ENCODE peak calls at places on chromosomes 13 and 19, in six cellular contexts. S, Y, O, P, H and R are unnamed samples.

GRCh38 chr19:12997225-12997966 is 2.1 kb downstream of the NFIX start:
- DNase-seq in S (no peak), Y (no peak), O (no peak), P (no peak), H (no peak), R (no peak)

GRCh38 chr19:15672580-15673175 is at the start of gene CYP4F12:
- DNase-seq in S (peak; percentile 35), Y (no peak), O (peak; percentile 43), P (no peak), H (no peak), R (no peak)

GRCh38 chr13:20489185-20489820 is 36.4 kb downstream of the CRYL1 start:
- DNase-seq in S (no peak), Y (no peak), O (no peak), P (no peak), H (no peak), R (no peak)

GRCh38 chr13:77893066-77893465 is 25.6 kb downstream of the EDNRB start:
- DNase-seq in S (no peak), Y (no peak), O (no peak), P (no peak), H (no peak), R (no peak)

GRCh38 chr13:82947121-82948077 is 934.9 kb downstream of the SLITRK1 start:
- DNase-seq in S (no peak), Y (no peak), O (no peak), P (peak; percentile 21), H (no peak), R (no peak)

GRCh38 chr19:35491838-35492360 is 1.6 kb upstream of the KRTDAP start:
- DNase-seq in S (no peak), Y (no peak), O (no peak), P (no peak), H (no peak), R (no peak)

GRCh38 chr19:49447485-49448431 is 3.9 kb downstream of the PIH1D1 start:
- DNase-seq in S (peak; percentile 20), Y (no peak), O (no peak), P (no peak), H (peak; percentile 17), R (no peak)

GRCh38 chr19:4318460-4318859 is 14.1 kb downstream of the FSD1 start:
- DNase-seq in S (no peak), Y (no peak), O (no peak), P (no peak), H (no peak), R (no peak)

GRCh38 chr13:98254541-98254940 is 77.5 kb upstream of the RNF113B start:
- DNase-seq in S (peak; percentile 49), Y (peak; percentile 61), O (no peak), P (no peak), H (no peak), R (no peak)

DNA sequence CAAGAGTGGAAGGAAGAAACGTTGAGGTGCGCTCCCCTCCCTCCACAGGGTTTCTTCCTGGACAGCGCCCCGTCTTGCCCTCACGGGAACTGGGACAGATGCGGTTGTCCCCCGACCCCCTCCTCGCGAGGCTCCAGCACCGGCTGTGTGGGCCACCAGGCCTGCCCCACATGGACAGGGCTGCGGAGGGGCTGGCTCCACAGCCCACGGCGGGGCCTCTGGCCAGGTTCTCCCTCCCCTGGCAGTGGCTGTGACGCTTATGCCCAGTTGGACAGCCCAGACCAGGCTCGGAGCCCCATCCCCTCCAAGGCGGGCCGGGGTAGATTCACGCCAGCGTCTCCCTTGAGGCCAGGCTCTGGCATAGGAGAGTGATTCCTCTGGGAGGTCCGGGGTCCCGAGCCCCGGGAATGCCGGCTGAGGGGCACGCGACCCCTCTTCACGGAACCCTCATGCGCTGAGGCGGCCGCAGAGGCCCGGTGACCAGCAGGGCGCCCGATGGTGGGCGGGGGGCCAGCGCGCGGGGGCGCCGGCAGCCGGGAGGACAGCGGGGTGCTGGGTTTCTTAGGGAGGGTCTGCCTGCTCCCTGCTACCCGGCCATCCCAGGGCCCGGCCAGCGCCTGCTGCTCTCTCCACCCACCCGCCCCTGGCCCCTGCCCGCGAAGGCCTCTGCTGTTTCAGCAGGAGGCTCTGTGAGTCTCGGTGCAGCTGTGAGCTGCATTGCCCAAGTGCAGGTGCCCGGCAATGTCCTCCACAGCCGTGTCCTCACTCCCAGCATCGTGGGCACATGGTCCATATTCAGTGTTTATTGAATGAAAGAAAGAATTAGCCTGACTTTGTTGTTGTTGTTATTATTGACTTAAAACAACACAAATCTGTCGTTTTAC is 20.3 kb upstream of the GAS6 start:
- DNase-seq in S (no peak), Y (no peak), O (no peak), P (no peak), H (no peak), R (no peak)
- TF ChIP-seq CTCF in S (no peak), Y (no peak), O (no peak), P (no peak), H (no peak), R (no peak)

GRCh38 chr13:30112602-30113435 is 194.5 kb downstream of the KATNAL1 start:
- DNase-seq in S (peak; percentile 96), Y (peak; percentile 92), O (peak; percentile 82), P (peak; percentile 77), H (peak; percentile 80), R (peak; percentile 87)

GRCh38 chr13:30109471-30110135 is 197.7 kb downstream of the KATNAL1 start:
- DNase-seq in S (no peak), Y (no peak), O (no peak), P (no peak), H (no peak), R (no peak)

GRCh38 chr13:30113531-30113930 is 193.8 kb downstream of the KATNAL1 start:
- DNase-seq in S (peak; percentile 39), Y (no peak), O (no peak), P (no peak), H (no peak), R (no peak)

GRCh38 chr13:30110301-30111070 is 196.9 kb downstream of the KATNAL1 start:
- DNase-seq in S (peak; percentile 44), Y (no peak), O (no peak), P (no peak), H (no peak), R (no peak)

GRCh38 chr13:30111810-30112209 is 195.5 kb downstream of the KATNAL1 start:
- DNase-seq in S (no peak), Y (no peak), O (no peak), P (no peak), H (no peak), R (no peak)
- TF ChIP-seq CTCF in S (peak; percentile 34), Y (peak; percentile 24), O (no peak), P (peak; percentile 33), H (no peak), R (peak; percentile 62)

GRCh38 chr13:110415669-110416068 is 108.6 kb downstream of the COL4A2 start:
- DNase-seq in S (no peak), Y (no peak), O (no peak), P (no peak), H (no peak), R (no peak)
- TF ChIP-seq CTCF in S (peak; percentile 4), Y (no peak), O (no peak), P (no peak), H (no peak), R (no peak)

DNA sequence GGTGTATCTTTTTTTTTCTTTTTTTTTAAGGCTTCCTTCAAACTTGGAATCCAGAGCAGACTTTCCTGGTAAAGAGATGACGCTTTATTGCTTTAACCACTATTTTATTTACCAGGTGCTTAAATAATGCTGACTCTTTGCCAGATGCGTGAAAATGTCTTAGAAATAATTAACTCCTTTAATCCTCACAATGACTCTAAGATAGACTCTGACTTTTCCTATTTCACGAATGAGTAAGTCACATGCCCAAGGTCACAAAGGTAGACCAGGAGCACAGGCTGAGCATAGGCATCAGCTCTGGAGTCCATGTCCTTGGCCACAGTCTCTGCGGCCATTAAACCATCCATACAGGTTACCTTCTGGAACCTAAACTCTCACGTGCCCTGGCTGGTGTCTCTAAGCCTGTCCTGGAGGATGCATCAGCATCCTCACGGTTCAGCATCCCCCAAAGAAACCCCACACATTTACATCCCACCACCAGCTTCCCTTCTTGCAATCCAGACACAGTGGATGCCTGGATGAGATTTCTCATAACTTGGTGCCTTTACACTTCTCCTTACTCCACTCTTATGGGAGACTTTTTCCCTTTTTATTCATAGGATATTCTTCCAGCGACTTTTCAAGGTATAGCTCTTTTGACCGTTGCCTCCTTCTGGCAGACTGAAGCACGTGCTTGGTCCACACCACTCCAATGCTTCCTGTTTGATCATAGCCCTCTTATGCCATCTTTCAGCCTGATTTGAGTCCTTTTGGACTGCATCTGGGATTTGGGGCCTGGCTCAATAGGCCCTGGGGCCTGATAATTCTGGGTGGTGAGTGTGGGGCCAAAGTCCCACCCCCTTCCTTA is 87.5 kb downstream of the ERCC5 start:
- DNase-seq in S (no peak), Y (no peak), O (no peak), P (no peak), H (no peak), R (no peak)
- TF ChIP-seq CTCF in S (no peak), Y (no peak), O (no peak), P (no peak), H (no peak), R (no peak)

DNA sequence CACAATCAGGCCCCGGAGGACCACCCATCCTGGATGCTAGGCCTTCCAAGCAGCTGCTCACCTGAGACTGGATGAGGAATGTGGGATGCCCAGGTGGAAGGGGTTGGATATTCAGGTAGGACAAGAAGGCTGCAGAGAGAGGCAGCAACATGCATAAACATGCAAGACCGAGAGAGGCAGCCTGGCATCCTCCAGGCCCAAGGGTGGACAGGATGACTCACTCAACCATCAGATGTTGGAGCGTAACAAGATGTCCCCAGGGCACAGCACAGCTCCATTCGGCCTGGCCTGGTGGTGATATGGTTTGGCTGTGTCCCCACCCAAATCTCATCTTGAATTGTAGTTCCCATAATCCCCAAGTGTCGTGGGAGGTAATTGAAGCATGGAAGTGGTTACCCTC is 10.0 kb upstream of the CABP5 start:
- DNase-seq in S (no peak), Y (no peak), O (no peak), P (no peak), H (no peak), R (no peak)
- TF ChIP-seq CTCF in S (no peak), Y (no peak), O (no peak), P (no peak), H (no peak), R (no peak)

GRCh38 chr13:60170414-60170813 is 6.7 kb upstream of the DIAPH3 start:
- DNase-seq in S (no peak), Y (no peak), O (no peak), P (no peak), H (no peak), R (no peak)

GRCh38 chr13:60169239-60170031 is 5.7 kb upstream of the DIAPH3 start:
- DNase-seq in S (no peak), Y (no peak), O (no peak), P (no peak), H (no peak), R (no peak)

GRCh38 chr13:60165391-60166099 is 1.8 kb upstream of the DIAPH3 start:
- DNase-seq in S (peak; percentile 65), Y (no peak), O (no peak), P (no peak), H (no peak), R (no peak)

GRCh38 chr13:60164490-60164889 is 762 bp upstream of the DIAPH3 start:
- DNase-seq in S (peak; percentile 40), Y (no peak), O (no peak), P (no peak), H (no peak), R (no peak)

GRCh38 chr13:60167121-60167520 is 3.4 kb upstream of the DIAPH3 start:
- DNase-seq in S (no peak), Y (no peak), O (no peak), P (no peak), H (no peak), R (no peak)
- TF ChIP-seq CTCF in S (no peak), Y (no peak), O (no peak), P (no peak), H (no peak), R (no peak)